ENCODE peak calls at places on chromosomes 1 and 21, in six cellular contexts. A is A549, V is upper lobe of right lung, T is caudate nucleus, D is ovary, R is colonic mucosa. C is an unnamed sample.

GRCh38 chr1:18446751-18447150 is 34.0 kb upstream of the KLHDC7A start:
- DNase-seq in A (no peak), V (no peak), T (no peak), D (no peak), R (no peak), C (no peak)

GRCh38 chr21:41321211-41321907 is 4.8 kb downstream of the FAM3B start:
- DNase-seq in A (no peak), V (no peak), T (no peak), D (no peak), R (no peak), C (no peak)

GRCh38 chr1:197619008-197619640 is 156.2 kb downstream of the DENND1B start:
- DNase-seq in A (no peak), V (no peak), T (no peak), D (no peak), R (no peak), C (peak)

GRCh38 chr1:202162049-202162417 is 1.6 kb upstream of the PTPN7 start:
- DNase-seq in A (no peak), V (peak), T (no peak), D (no peak), R (no peak), C (no peak)

GRCh38 chr1:219489636-219490035 is 123.3 kb downstream of the ZC3H11B start:
- DNase-seq in A (no peak), V (no peak), T (no peak), D (no peak), R (no peak), C (no peak)

GRCh38 chr1:226993676-226994356 is 53.7 kb downstream of the COQ8A start:
- DNase-seq in A (no peak), V (no peak), T (no peak), D (no peak), R (no peak), C (no peak)

GRCh38 chr1:228903573-228904122 is 168.4 kb downstream of the RHOU start:
- DNase-seq in A (peak), V (no peak), T (no peak), D (no peak), R (no peak), C (no peak)

GRCh38 chr21:42666918-42667317 is 13.5 kb downstream of the PDE9A start:
- DNase-seq in A (no peak), V (no peak), T (peak), D (no peak), R (no peak), C (no peak)

GRCh38 chr1:114040273-114041043 is 61.2 kb downstream of the OLFML3 start:
- DNase-seq in A (no peak), V (no peak), T (no peak), D (no peak), R (no peak), C (no peak)

GRCh38 chr1:91171906-91172305 is 150.1 kb upstream of the ZNF644 start:
- DNase-seq in A (no peak), V (no peak), T (no peak), D (no peak), R (no peak), C (peak)

GRCh38 chr1:228215663-228216116 is 7.8 kb downstream of the OBSCN start:
- DNase-seq in A (no peak), V (no peak), T (no peak), D (no peak), R (peak), C (no peak)

GRCh38 chr1:116265931-116266863 is 106.8 kb upstream of the ATP1A1 start:
- DNase-seq in A (no peak), V (no peak), T (no peak), D (no peak), R (peak), C (no peak)

GRCh38 chr1:232127190-232127589 is 500.6 kb downstream of the DISC1 start:
- DNase-seq in A (peak), V (no peak), T (peak), D (no peak), R (no peak), C (no peak)

GRCh38 chr1:230422221-230422981 is 3.7 kb downstream of the PGBD5 start:
- DNase-seq in A (no peak), V (no peak), T (no peak), D (no peak), R (no peak), C (no peak)

GRCh38 chr1:225523214-225523613 is 95.4 kb upstream of the LBR start:
- DNase-seq in A (no peak), V (no peak), T (no peak), D (no peak), R (no peak), C (no peak)

GRCh38 chr1:74422379-74423155 is 89.8 kb downstream of the LRRC53 start:
- DNase-seq in A (no peak), V (no peak), T (no peak), D (no peak), R (no peak), C (no peak)

GRCh38 chr1:66542811-66543767 is 9.1 kb downstream of the SGIP1 start:
- DNase-seq in A (no peak), V (no peak), T (peak), D (no peak), R (peak), C (peak)

GRCh38 chr1:31548518-31548898 is 27.8 kb upstream of the TINAGL1 start:
- DNase-seq in A (no peak), V (no peak), T (no peak), D (no peak), R (no peak), C (no peak)

GRCh38 chr1:157145081-157145480 is 6.9 kb upstream of the ETV3 start:
- DNase-seq in A (no peak), V (no peak), T (no peak), D (no peak), R (no peak), C (no peak)

GRCh38 chr1:180262628-180263488 is 32.8 kb downstream of the LHX4 start:
- DNase-seq in A (no peak), V (no peak), T (no peak), D (no peak), R (no peak), C (no peak)

GRCh38 chr1:57770772-57771171 is 346.9 kb upstream of the DAB1 start:
- DNase-seq in A (no peak), V (no peak), T (no peak), D (no peak), R (no peak), C (peak)

GRCh38 chr1:229437443-229437842 is 3.5 kb upstream of the ACTA1 start:
- DNase-seq in A (no peak), V (no peak), T (no peak), D (no peak), R (no peak), C (no peak)

GRCh38 chr1:228809621-228810313 is 74.5 kb downstream of the RHOU start:
- DNase-seq in A (no peak), V (no peak), T (no peak), D (no peak), R (peak), C (no peak)

GRCh38 chr1:1797731-1798341 is 19.6 kb upstream of the NADK start:
- DNase-seq in A (no peak), V (no peak), T (no peak), D (no peak), R (no peak), C (no peak)

GRCh38 chr1:208219659-208220282 is 24.4 kb downstream of the PLXNA2 start:
- DNase-seq in A (no peak), V (peak), T (no peak), D (peak), R (no peak), C (peak)

GRCh38 chr1:209584186-209584776 is 767 bp downstream of the CAMK1G start:
- DNase-seq in A (no peak), V (no peak), T (peak), D (peak), R (no peak), C (no peak)

GRCh38 chr1:7561331-7561921 is 209.7 kb upstream of the VAMP3 start:
- DNase-seq in A (no peak), V (peak), T (no peak), D (no peak), R (no peak), C (peak)

GRCh38 chr1:32702599-32703478 is at the start of gene SYNC:
- DNase-seq in A (peak), V (peak), T (no peak), D (peak), R (peak), C (peak)

GRCh38 chr1:154272217-154272998 is at the start of gene HAX1:
- DNase-seq in A (peak), V (peak), T (peak), D (peak), R (peak), C (peak)

GRCh38 chr1:234941711-234942320 is 186.8 kb downstream of the TOMM20 start:
- DNase-seq in A (no peak), V (no peak), T (no peak), D (no peak), R (no peak), C (no peak)

GRCh38 chr1:241677171-241677570 is 25.1 kb downstream of the WDR64 start:
- DNase-seq in A (no peak), V (no peak), T (no peak), D (no peak), R (no peak), C (no peak)

GRCh38 chr1:40783001-40783905 is at the start of gene KCNQ4:
- DNase-seq in A (no peak), V (peak), T (no peak), D (peak), R (peak), C (no peak)

GRCh38 chr1:87333692-87334347 is 5.1 kb downstream of the LMO4 start:
- DNase-seq in A (no peak), V (no peak), T (no peak), D (no peak), R (no peak), C (no peak)

GRCh38 chr1:39333296-39333695 is 128.8 kb downstream of the MACF1 start:
- DNase-seq in A (no peak), V (no peak), T (no peak), D (no peak), R (no peak), C (no peak)

GRCh38 chr1:198175418-198176170 is 18.8 kb downstream of the NEK7 start:
- DNase-seq in A (no peak), V (no peak), T (no peak), D (no peak), R (no peak), C (no peak)

GRCh38 chr21:40051801-40052200 is 184.6 kb downstream of the PCP4 start:
- DNase-seq in A (no peak), V (no peak), T (no peak), D (no peak), R (no peak), C (no peak)

GRCh38 chr1:152191260-152191659 is 32.2 kb upstream of the RPTN start:
- DNase-seq in A (no peak), V (no peak), T (no peak), D (no peak), R (no peak), C (no peak)

GRCh38 chr1:56527548-56528302 is 51.6 kb downstream of the PLPP3 start:
- DNase-seq in A (no peak), V (no peak), T (no peak), D (peak), R (peak), C (no peak)

DNA sequence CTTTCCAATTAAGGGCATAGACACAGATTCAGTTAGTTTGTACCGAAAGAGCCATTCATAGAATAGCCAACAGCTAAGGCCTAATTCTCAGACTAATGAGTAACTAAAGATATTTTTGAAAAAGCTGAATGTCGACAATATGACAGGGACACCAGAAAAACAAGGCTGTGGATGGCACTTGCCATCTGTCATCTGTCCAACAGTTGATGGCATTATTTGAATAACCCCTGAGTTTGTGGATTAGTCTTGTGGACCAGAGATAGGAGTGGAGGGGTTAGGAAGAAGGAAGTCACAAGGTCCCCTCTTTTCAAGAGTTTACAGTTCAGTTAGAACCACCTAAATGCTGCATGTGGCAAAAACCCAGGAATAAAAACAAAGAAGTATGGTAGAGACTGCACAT is 356.5 kb upstream of the DUSP10 start:
- DNase-seq in A (no peak), V (no peak), T (no peak), D (no peak), R (no peak), C (no peak)
- H3K27ac ChIP-seq in A (no peak), V (no peak), T (no peak), D (no peak), R (no peak), C (no peak)

DNA sequence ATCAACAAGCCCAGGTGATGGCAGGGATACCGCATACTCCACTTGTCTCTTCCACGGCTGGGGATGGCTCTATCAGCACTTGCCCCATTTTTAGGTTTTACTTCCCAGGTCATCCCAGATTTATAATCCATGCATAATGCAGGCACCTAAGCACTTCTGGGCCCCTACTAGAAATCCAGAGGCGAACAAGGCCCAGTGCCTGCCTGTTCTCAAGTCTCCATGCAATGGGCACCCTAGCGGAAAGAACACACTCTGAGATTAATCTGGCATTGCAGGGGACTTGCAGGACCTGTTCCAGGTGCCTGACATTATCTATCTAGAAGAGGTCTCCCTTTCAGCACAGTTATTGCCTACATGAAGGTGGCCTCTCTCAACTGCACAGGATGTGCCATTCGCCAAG is 39.8 kb downstream of the HIVEP3 start:
- DNase-seq in A (no peak), V (no peak), T (no peak), D (no peak), R (no peak), C (no peak)
- H3K27ac ChIP-seq in A (no peak), V (no peak), T (no peak), D (no peak), R (no peak), C (no peak)

DNA sequence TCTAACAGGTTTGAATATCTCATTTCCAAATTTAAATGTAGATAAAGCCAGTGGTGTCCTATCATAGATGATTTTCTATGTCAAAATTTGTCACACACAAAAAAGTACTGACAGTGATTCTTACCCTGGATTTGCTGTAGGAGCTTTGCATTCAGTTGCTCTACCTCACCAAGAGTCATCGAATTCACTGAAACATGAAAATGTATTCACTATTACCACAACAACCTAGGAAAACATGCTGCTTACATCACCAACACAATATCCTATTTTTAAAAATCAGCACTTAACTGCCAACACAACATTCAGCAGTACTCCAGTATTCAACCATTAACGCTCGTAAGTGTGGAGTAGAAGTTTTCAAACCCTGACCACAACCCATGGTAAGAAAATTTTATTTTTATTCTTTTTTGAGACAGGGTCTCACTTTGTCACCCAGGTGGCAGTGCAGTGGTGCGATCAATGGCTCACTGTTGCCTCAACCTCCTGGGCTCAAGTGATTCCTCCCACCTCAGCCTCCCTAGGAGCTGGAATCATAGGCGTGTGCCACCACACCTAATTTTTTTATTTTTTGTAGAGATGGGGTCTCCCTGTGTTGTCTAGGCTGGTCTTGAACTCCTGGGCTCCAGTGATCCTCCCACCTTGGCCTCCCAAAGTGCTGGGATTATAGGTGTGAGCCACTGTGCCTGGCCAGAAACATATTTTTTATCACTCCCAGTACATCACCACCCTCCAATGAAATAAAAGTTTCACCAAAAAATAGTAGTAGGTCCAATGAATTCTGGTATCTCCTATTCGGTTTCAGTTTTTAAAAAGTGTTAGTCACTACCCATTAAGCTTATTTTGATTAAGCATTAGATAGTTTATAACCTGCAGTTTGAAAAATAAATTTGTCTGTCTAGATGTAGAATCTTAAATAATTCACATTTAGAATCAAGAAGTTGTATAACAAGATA is 23.8 kb downstream of the C21orf91 start:
- DNase-seq in A (no peak), V (no peak), T (no peak), D (no peak), R (no peak), C (no peak)
- H3K27ac ChIP-seq in A (no peak), V (no peak), T (no peak), D (no peak), R (no peak), C (no peak)

GRCh38 chr1:23114424-23115079 is 54.1 kb downstream of the LUZP1 start:
- DNase-seq in A (no peak), V (no peak), T (no peak), D (no peak), R (no peak), C (peak)

GRCh38 chr1:23118957-23119792 is 49.5 kb downstream of the LUZP1 start:
- DNase-seq in A (no peak), V (no peak), T (no peak), D (no peak), R (no peak), C (peak)

GRCh38 chr1:23118407-23118806 is 50.2 kb downstream of the LUZP1 start:
- DNase-seq in A (no peak), V (no peak), T (no peak), D (no peak), R (no peak), C (no peak)

GRCh38 chr1:23116921-23117699 is 51.5 kb downstream of the LUZP1 start:
- DNase-seq in A (no peak), V (no peak), T (no peak), D (no peak), R (peak), C (no peak)

GRCh38 chr1:23116216-23116836 is 52.3 kb downstream of the LUZP1 start:
- DNase-seq in A (no peak), V (no peak), T (no peak), D (no peak), R (peak), C (no peak)
- H3K27ac ChIP-seq in A (no peak), V (no peak), T (no peak), D (no peak), R (no peak), C (no peak)

GRCh38 chr1:185349556-185349955 is 32.5 kb upstream of the IVNS1ABP start:
- DNase-seq in A (no peak), V (no peak), T (no peak), D (no peak), R (no peak), C (no peak)
- H3K27ac ChIP-seq in A (no peak), V (no peak), T (no peak), D (no peak), R (no peak), C (no peak)

GRCh38 chr1:162349635-162350330 is 26.9 kb downstream of the SPATA46 start:
- DNase-seq in A (peak), V (no peak), T (no peak), D (no peak), R (peak), C (no peak)
- H3K27ac ChIP-seq in A (peak), V (no peak), T (no peak), D (no peak), R (peak), C (no peak)